ENCODE peak calls at places on chromosomes 11 and 22, in eight cellular contexts. V is brain microvascular endothelial cell, D is GM20000, W is cardiac muscle cell, Q is kidney, O is neural progenitor cell, E is nephron progenitor cell, I is uterus. Z is an unnamed sample.

GRCh38 chr11:122123258-122123929 is 7.4 kb upstream of the BLID start:
- DNase-seq in I (no peak), E (no peak), Q (no peak), O (no peak), D (no peak), V (no peak), W (no peak), Z (no peak)

GRCh38 chr11:71120346-71120963 is 131.9 kb downstream of the SHANK2 start:
- DNase-seq in Q (peak; percentile 71), O (peak; percentile 84), D (no peak), V (no peak), E (peak; percentile 50), W (peak; percentile 61), I (no peak), Z (no peak)

GRCh38 chr22:19723990-19724827 is 870 bp downstream of the GP1BB start:
- DNase-seq in E (peak; percentile 78), D (peak; percentile 61), I (no peak), V (no peak), Q (no peak), O (peak; percentile 93), W (peak; percentile 81), Z (peak; percentile 69)

GRCh38 chr22:37742374-37743092 is 45.7 kb downstream of the TRIOBP start:
- DNase-seq in E (no peak), V (peak; percentile 72), W (no peak), D (no peak), O (no peak), I (peak; percentile 70), Q (no peak), Z (no peak)

GRCh38 chr11:132186699-132187098 is 816.3 kb downstream of the NTM start:
- DNase-seq in Q (no peak), V (no peak), W (peak; percentile 35), O (peak; percentile 23), E (peak; percentile 37), I (no peak), D (no peak), Z (no peak)

GRCh38 chr22:31818481-31819392 is 64.9 kb downstream of the DEPDC5 start:
- DNase-seq in V (peak; percentile 43), O (peak; percentile 15), W (no peak), Q (no peak), D (no peak), I (no peak), E (no peak), Z (no peak)

GRCh38 chr11:72328366-72329224 is 84.6 kb upstream of the PHOX2A start:
- DNase-seq in O (no peak), D (no peak), I (peak; percentile 29), W (no peak), E (no peak), Q (no peak), V (no peak), Z (no peak)

GRCh38 chr11:8333431-8334401 is 70.0 kb upstream of the LMO1 start:
- DNase-seq in Q (no peak), O (peak; percentile 83), W (no peak), D (no peak), V (peak; percentile 38), I (no peak), E (no peak), Z (no peak)

GRCh38 chr11:70251583-70252285 is 18.8 kb upstream of the PPFIA1 start:
- DNase-seq in O (no peak), D (no peak), I (no peak), Q (peak; percentile 42), W (no peak), V (no peak), E (no peak), Z (no peak)

GRCh38 chr22:49310354-49310753 is 517.3 kb downstream of the BRD1 start:
- DNase-seq in D (no peak), Q (peak; percentile 51), V (no peak), E (no peak), O (no peak), W (no peak), I (no peak), Z (no peak)

GRCh38 chr11:17121981-17122380 is 44.5 kb upstream of the RPS13 start:
- DNase-seq in E (no peak), V (no peak), Q (no peak), D (no peak), W (no peak), O (no peak), I (no peak), Z (no peak)

GRCh38 chr11:94544832-94545640 is 1.3 kb downstream of the FUT4 start:
- DNase-seq in V (no peak), W (no peak), E (no peak), O (peak; percentile 13), D (no peak), Q (peak; percentile 86), I (no peak), Z (no peak)

GRCh38 chr11:67054851-67055523 is 1.7 kb upstream of the RHOD start:
- DNase-seq in W (peak; percentile 83), V (peak; percentile 93), I (no peak), E (no peak), D (peak; percentile 51), Q (no peak), O (no peak), Z (peak; percentile 64)

GRCh38 chr22:41021655-41022454 is 70.5 kb upstream of the EP300 start:
- DNase-seq in E (peak; percentile 70), Q (peak; percentile 91), O (peak; percentile 76), D (peak; percentile 89), W (peak; percentile 77), V (no peak), I (peak; percentile 82), Z (peak; percentile 84)

GRCh38 chr11:44775366-44776356 is 48.9 kb downstream of the TSPAN18 start:
- DNase-seq in O (peak; percentile 78), E (peak; percentile 57), D (peak; percentile 69), Q (no peak), I (peak; percentile 16), V (peak; percentile 32), W (peak; percentile 60), Z (peak; percentile 71)

GRCh38 chr11:96474263-96474662 is 84.5 kb downstream of the JRKL start:
- DNase-seq in O (no peak), I (no peak), D (no peak), V (no peak), W (no peak), E (no peak), Q (no peak), Z (no peak)

GRCh38 chr11:32309541-32310217 is 125.7 kb downstream of the WT1 start:
- DNase-seq in E (no peak), W (no peak), Q (no peak), D (no peak), I (no peak), V (no peak), O (no peak), Z (no peak)

GRCh38 chr11:27592111-27592780 is 85.7 kb upstream of the LIN7C start:
- DNase-seq in E (no peak), Q (no peak), O (no peak), V (no peak), W (no peak), D (no peak), I (no peak), Z (no peak)

GRCh38 chr22:19967850-19968449 is 26.3 kb upstream of the TXNRD2 start:
- DNase-seq in D (no peak), V (no peak), E (no peak), I (no peak), Q (peak; percentile 39), O (no peak), W (no peak), Z (no peak)

GRCh38 chr11:65852508-65853248 is 5.3 kb downstream of the CFL1 start:
- DNase-seq in Q (peak; percentile 80), E (no peak), W (no peak), I (no peak), O (peak; percentile 1), D (no peak), V (no peak), Z (no peak)

GRCh38 chr11:65850217-65851082 is 7.5 kb downstream of the CFL1 start:
- DNase-seq in O (no peak), W (no peak), D (no peak), V (no peak), E (no peak), Q (no peak), I (no peak), Z (peak; percentile 30)

GRCh38 chr11:65851811-65852507 is 6.0 kb downstream of the CFL1 start:
- DNase-seq in O (no peak), I (no peak), E (no peak), V (no peak), W (no peak), D (no peak), Q (no peak), Z (no peak)

GRCh38 chr11:65849771-65850216 is 8.2 kb downstream of the CFL1 start:
- DNase-seq in O (no peak), W (no peak), E (no peak), Q (no peak), I (no peak), V (no peak), D (no peak), Z (peak; percentile 21)

GRCh38 chr11:65851083-65851579 is 6.8 kb downstream of the CFL1 start:
- DNase-seq in O (peak; percentile 45), I (no peak), V (no peak), Q (no peak), W (no peak), D (no peak), E (no peak), Z (peak; percentile 55)
- TF ChIP-seq CTCF in O (peak; percentile 51), I (no peak), V (peak; percentile 74), Q (no peak), W (peak; percentile 65), D (no peak), E (peak; percentile 27), Z (no peak)

GRCh38 chr22:44807232-44807631 is 54.9 kb downstream of the ARHGAP8 start:
- DNase-seq in E (no peak), I (no peak), D (no peak), Q (no peak), W (no peak), O (no peak), V (no peak), Z (no peak)
- TF ChIP-seq CTCF in E (no peak), I (no peak), D (no peak), Q (no peak), W (no peak), O (no peak), V (no peak), Z (no peak)

GRCh38 chr22:22767876-22768602 is 119.6 kb upstream of the IGLL5 start:
- DNase-seq in Q (no peak), V (no peak), D (no peak), E (no peak), W (no peak), O (peak; percentile 37), I (no peak), Z (no peak)
- TF ChIP-seq CTCF in Q (no peak), V (peak; percentile 11), D (no peak), E (no peak), W (peak; percentile 41), O (peak; percentile 45), I (no peak), Z (no peak)

GRCh38 chr11:47186937-47187681 is 875 bp upstream of the PACSIN3 start:
- DNase-seq in E (peak; percentile 68), D (peak; percentile 77), V (peak; percentile 36), O (peak; percentile 76), W (peak; percentile 86), I (peak; percentile 72), Q (no peak), Z (peak; percentile 68)
- TF ChIP-seq CTCF in E (no peak), D (no peak), V (no peak), O (peak; percentile 27), W (no peak), I (no peak), Q (no peak), Z (no peak)